ENCODE peak calls at places on chromosomes 4 and X, in six cellular contexts. K is A549, Q is NB4, O is K562, W is HepG2, Y is endothelial cell of umbilical vein. L is an unnamed sample.
A peak's percentile ranks its signal among the peaks of the same experiment; 100 is the strongest.

GRCh38 chr4:135777386-135777785 is 1575.8 kb upstream of the PABPC4L start:
- DNase-seq in K (no peak), W (no peak), Y (no peak), Q (no peak), O (no peak), L (no peak)

GRCh38 chrX:48919360-48919821 is 567 bp upstream of the PIM2 start:
- DNase-seq in K (no peak), Q (no peak), O (no peak), Y (no peak), W (no peak), L (no peak)

GRCh38 chrX:107450823-107451509 is 1.5 kb downstream of the FRMPD3 start:
- DNase-seq in O (peak; percentile 16), Y (no peak), Q (peak; percentile 9), W (no peak), K (peak; percentile 16), L (no peak)

GRCh38 chr4:84803121-84803520 is 163.4 kb downstream of the WDFY3 start:
- DNase-seq in K (no peak), Q (no peak), Y (peak; percentile 68), O (no peak), W (no peak), L (no peak)

GRCh38 chr4:85717366-85717765 is 242.4 kb downstream of the ARHGAP24 start:
- DNase-seq in O (no peak), W (no peak), K (no peak), Q (no peak), Y (no peak), L (no peak)

GRCh38 chrX:150863191-150863590 is 35.3 kb downstream of the CD99L2 start:
- DNase-seq in O (no peak), Y (no peak), K (no peak), W (no peak), Q (no peak), L (no peak)

GRCh38 chr4:124449881-124450280 is 262.7 kb downstream of the ANKRD50 start:
- DNase-seq in Y (no peak), O (no peak), Q (no peak), W (no peak), K (no peak), L (no peak)

GRCh38 chr4:38675167-38676121 is 11.4 kb downstream of the KLF3 start:
- DNase-seq in K (peak; percentile 73), O (peak; percentile 90), Q (peak; percentile 90), Y (peak; percentile 86), W (peak; percentile 77), L (no peak)

GRCh38 chrX:103362504-103362903 is 6.2 kb downstream of the TCEAL9 start:
- DNase-seq in Q (no peak), W (peak; percentile 75), K (peak; percentile 49), Y (peak; percentile 57), O (no peak), L (no peak)

GRCh38 chrX:104018126-104018525 is 4.6 kb upstream of the H2BW1 start:
- DNase-seq in O (no peak), Y (no peak), W (no peak), Q (no peak), K (no peak), L (no peak)

GRCh38 chr4:94635172-94635571 is 122.6 kb upstream of the BMPR1B start:
- DNase-seq in O (no peak), Q (no peak), W (no peak), Y (no peak), K (no peak), L (no peak)

GRCh38 chrX:71217298-71217697 is 5.7 kb upstream of the GJB1 start:
- DNase-seq in Q (no peak), O (no peak), K (no peak), Y (no peak), W (no peak), L (no peak)

GRCh38 chrX:10512258-10512657 is 108.1 kb downstream of the MID1 start:
- DNase-seq in W (no peak), K (no peak), Y (peak; percentile 74), O (no peak), Q (no peak), L (no peak)

GRCh38 chr4:139208404-139208945 is 31.5 kb upstream of the ELF2 start:
- DNase-seq in K (no peak), Y (no peak), O (peak; percentile 30), Q (peak; percentile 95), W (peak; percentile 16), L (no peak)

GRCh38 chrX:104098151-104098808 is 14.0 kb upstream of the ZCCHC18 start:
- DNase-seq in W (peak; percentile 22), Q (peak; percentile 72), Y (peak; percentile 74), O (peak; percentile 65), K (peak; percentile 79), L (no peak)

GRCh38 chr4:147791341-147791740 is 59.5 kb downstream of the ARHGAP10 start:
- DNase-seq in W (no peak), Q (no peak), K (no peak), O (no peak), Y (no peak), L (no peak)

GRCh38 chr4:98653890-98654867 is 4.2 kb downstream of the TSPAN5 start:
- DNase-seq in W (no peak), Q (no peak), O (no peak), Y (peak; percentile 83), K (peak; percentile 21), L (no peak)

GRCh38 chr4:26426892-26427291 is 63.4 kb downstream of the CCKAR start:
- DNase-seq in K (no peak), Y (no peak), W (no peak), O (no peak), Q (no peak), L (no peak)

GRCh38 chr4:115529126-115529525 is 415.7 kb upstream of the NDST4 start:
- DNase-seq in W (no peak), Q (no peak), Y (no peak), K (no peak), O (no peak), L (no peak)

GRCh38 chr4:170047774-170048354 is 21.7 kb upstream of the MFAP3L start:
- DNase-seq in K (peak; percentile 64), W (peak; percentile 53), Q (peak; percentile 66), Y (peak; percentile 65), O (peak; percentile 73), L (no peak)

DNA sequence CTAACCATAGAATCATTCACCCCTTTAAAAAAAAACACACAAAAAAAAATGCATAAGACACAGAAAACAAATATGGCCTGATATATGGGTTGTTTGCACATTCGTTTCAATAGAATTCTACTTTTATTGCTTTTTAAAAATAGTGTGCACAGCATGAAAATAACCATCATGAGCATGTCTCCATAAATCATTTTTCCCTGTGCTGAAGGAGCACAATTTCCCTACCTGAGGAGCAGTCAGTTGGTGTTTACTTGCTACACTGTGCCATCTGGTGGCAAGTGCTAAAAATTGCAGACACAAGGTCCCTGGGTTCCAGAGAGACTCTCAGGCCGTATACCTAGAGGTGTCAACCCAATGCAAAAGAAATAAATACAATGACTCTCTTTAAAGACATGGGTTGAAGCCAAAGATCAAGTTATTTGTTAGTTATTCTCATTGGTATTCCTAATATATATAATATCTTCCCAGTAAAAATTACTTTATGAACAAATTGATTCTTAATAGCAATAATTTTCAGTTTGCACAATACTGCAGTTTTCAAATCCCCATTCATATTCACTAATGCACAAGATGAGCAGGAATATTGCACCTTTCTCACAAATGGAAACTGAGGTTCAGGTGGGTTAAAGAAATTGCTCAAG is 551.4 kb downstream of the IQCM start:
- DNase-seq in Q (peak; percentile 55), O (peak; percentile 45), K (peak; percentile 55), W (peak; percentile 50), Y (peak; percentile 55), L (peak; percentile 4)
- TF ChIP-seq MYC in Q (no peak), O (no peak), K (no peak), W (no peak), Y (no peak), L (no peak)

GRCh38 chr4:183354213-183354612 is 32.0 kb upstream of the CLDN24 start:
- DNase-seq in K (no peak), Y (no peak), W (peak; percentile 25), Q (no peak), O (peak; percentile 18), L (no peak)

GRCh38 chr4:183355405-183355804 is 33.2 kb upstream of the CLDN24 start:
- DNase-seq in Y (peak; percentile 94), K (no peak), W (no peak), O (no peak), Q (no peak), L (no peak)

GRCh38 chr4:183360161-183360919 is 38.1 kb upstream of the CLDN24 start:
- DNase-seq in K (no peak), Q (peak; percentile 61), W (no peak), Y (no peak), O (peak; percentile 34), L (no peak)

GRCh38 chr4:183356173-183356825 is 34.1 kb upstream of the CLDN24 start:
- DNase-seq in K (no peak), Y (no peak), Q (no peak), O (no peak), W (no peak), L (no peak)

GRCh38 chr4:183356931-183357675 is 34.9 kb upstream of the CLDN24 start:
- DNase-seq in Y (no peak), K (no peak), Q (no peak), O (no peak), W (no peak), L (no peak)
- TF ChIP-seq MYC in Y (no peak), K (no peak), Q (no peak), O (no peak), W (no peak), L (no peak)

DNA sequence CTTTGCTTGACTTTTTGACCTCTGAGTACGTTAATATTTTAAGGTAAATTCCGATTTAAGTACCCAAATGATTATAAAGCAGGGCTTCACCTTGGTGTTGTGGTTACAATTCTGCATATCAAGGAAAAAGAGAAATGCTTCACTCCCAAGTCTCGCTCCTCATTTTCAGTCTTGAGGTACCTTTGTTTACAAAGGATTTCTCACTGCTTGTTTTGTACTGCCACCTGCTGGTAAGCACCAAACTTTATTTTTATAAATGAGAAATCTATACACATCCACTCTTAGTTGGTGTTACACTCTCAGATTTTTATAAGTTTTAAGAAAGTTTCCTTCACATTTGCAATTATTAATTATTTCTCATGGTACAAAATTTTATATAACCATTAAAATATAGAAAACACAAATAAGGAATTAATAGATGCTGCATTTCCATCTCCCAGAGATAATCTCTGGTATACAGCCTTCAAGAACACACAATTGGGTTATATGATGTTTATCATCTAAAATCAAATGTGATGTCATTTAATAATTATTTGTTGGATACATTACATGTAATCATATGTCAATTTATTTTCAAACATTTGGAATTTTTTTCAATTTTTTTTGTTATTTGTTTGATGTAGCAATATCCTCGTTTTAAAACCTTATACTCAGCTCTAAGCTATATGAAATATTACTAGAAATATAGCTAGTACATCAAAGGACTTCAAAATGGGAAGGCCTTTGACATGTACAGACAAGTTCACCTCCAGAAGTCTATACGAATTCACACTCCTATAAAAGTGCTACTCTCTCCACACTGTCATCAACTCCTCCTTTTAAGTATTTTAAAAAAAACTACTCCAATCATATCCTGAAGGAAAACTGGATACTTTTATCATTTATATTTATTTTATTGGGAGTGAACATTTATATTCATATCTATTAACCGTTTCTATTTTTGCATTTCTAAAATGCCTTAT is 179.9 kb downstream of the KCNIP4 start:
- DNase-seq in O (peak; percentile 49), K (peak; percentile 40), W (peak; percentile 28), Q (peak; percentile 61), Y (peak; percentile 74), L (no peak)
- TF ChIP-seq MYC in O (no peak), K (no peak), W (no peak), Q (no peak), Y (no peak), L (no peak)

GRCh38 chrX:16997313-16997712 is 50.9 kb downstream of the REPS2 start:
- DNase-seq in W (no peak), Y (no peak), O (no peak), Q (no peak), K (no peak), L (no peak)

GRCh38 chrX:16993791-16994318 is 47.4 kb downstream of the REPS2 start:
- DNase-seq in Q (peak; percentile 8), W (no peak), Y (no peak), K (peak; percentile 6), O (no peak), L (no peak)

GRCh38 chrX:17000751-17001150 is 54.3 kb downstream of the REPS2 start:
- DNase-seq in Q (no peak), Y (no peak), W (peak; percentile 55), K (no peak), O (no peak), L (no peak)

GRCh38 chrX:16999275-16999674 is 52.8 kb downstream of the REPS2 start:
- DNase-seq in Y (no peak), W (no peak), O (no peak), Q (no peak), K (no peak), L (no peak)
- TF ChIP-seq MYC in Y (no peak), W (no peak), O (no peak), Q (no peak), K (no peak), L (no peak)